ENCODE peak calls at places on chromosomes 1 and 21, in six cellular contexts. A, X, D, R, W and Y are unnamed samples. For H3K4me1, the result is how much of the 10 kb centered on the place peaks cover.

GRCh38 chr21:41510500-41510899 is 2.5 kb upstream of the TMPRSS2 start:
- DNase-seq in A (no peak), X (no peak), D (no peak), R (peak), W (no peak), Y (no peak)

GRCh38 chr1:183804382-183804781 is 538 bp upstream of the RGL1 start:
- DNase-seq in A (no peak), X (no peak), D (no peak), R (no peak), W (no peak), Y (no peak)

GRCh38 chr1:21681426-21681825 is 12.3 kb upstream of the RAP1GAP start:
- DNase-seq in A (no peak), X (no peak), D (no peak), R (no peak), W (no peak), Y (no peak)

GRCh38 chr1:116008651-116009380 is 32.5 kb downstream of the SLC22A15 start:
- DNase-seq in A (no peak), X (no peak), D (peak), R (no peak), W (no peak), Y (no peak)

GRCh38 chr1:43945898-43946243 is 879 bp upstream of the IPO13 start:
- DNase-seq in A (no peak), X (no peak), D (no peak), R (no peak), W (no peak), Y (no peak)

GRCh38 chr1:210446479-210446878 is 117.8 kb downstream of the HHAT start:
- DNase-seq in A (no peak), X (no peak), D (no peak), R (no peak), W (no peak), Y (no peak)

GRCh38 chr1:19918057-19918456 is 5.4 kb downstream of the PLA2G2E start:
- DNase-seq in A (peak), X (no peak), D (peak), R (peak), W (peak), Y (peak)

GRCh38 chr21:34511154-34511553 is 856 bp downstream of the KCNE1 start:
- DNase-seq in A (no peak), X (no peak), D (no peak), R (no peak), W (no peak), Y (no peak)

GRCh38 chr1:167876597-167877175 is 37.2 kb downstream of the ADCY10 start:
- DNase-seq in A (no peak), X (no peak), D (no peak), R (no peak), W (no peak), Y (no peak)

GRCh38 chr1:234004575-234004974 is 100.1 kb downstream of the SLC35F3 start:
- DNase-seq in A (no peak), X (no peak), D (no peak), R (no peak), W (no peak), Y (no peak)

GRCh38 chr21:15441999-15442398 is 287.8 kb upstream of the USP25 start:
- DNase-seq in A (no peak), X (no peak), D (no peak), R (no peak), W (no peak), Y (no peak)

GRCh38 chr1:21293537-21294265 is 3.4 kb upstream of the ECE1 start:
- DNase-seq in A (no peak), X (no peak), D (peak), R (no peak), W (no peak), Y (no peak)

GRCh38 chr1:181135815-181136737 is 47.6 kb downstream of the IER5 start:
- DNase-seq in A (no peak), X (no peak), D (no peak), R (no peak), W (no peak), Y (no peak)
- H3K4me1 ChIP-seq in A (under half), X (under half), D (under half), R (under half), W (under half), Y (under half)

DNA sequence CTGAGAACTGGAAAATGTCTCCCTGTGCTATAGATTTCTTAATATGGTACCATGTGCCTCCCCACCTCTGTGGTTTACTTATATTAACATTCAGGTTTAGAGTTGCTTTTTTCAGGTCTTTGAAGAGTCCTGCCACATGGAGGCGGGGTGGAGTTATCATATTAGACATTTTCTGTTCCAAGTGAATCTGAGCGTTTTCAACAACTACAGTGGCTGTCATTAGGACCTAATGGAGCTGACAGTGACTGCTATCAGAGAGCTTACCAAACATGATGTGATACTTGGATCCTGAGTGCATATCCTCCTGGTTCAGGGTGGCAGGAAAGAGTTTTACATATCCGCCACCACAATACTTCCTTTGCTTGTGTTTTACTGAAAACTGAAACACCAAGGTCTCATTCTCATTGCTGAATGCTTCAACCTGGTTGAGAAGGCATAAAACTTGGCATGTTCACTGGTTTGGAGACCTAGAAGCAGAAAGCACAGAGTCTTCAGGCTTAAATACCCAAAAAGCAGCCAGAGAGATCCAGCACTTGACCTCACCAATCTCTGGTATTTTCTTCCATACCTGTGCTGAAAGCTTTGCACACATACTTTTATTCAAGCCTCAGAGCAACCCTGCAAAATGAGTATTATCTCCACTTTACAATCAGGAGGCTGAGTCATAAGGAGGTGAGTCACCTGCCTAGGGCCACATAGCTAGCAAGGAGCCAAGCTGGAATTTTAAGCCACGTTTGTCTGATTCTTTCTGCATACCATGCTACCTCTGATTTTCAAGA is 47.4 kb upstream of the OSBPL9 start:
- DNase-seq in A (no peak), X (peak), D (peak), R (peak), W (no peak), Y (no peak)
- H3K4me3 ChIP-seq in A (no peak), X (no peak), D (no peak), R (no peak), W (no peak), Y (no peak)

GRCh38 chr1:4002741-4003140 is 102.7 kb upstream of the C1orf174 start:
- DNase-seq in A (peak), X (no peak), D (no peak), R (no peak), W (no peak), Y (peak)

GRCh38 chr1:4004635-4005430 is 104.8 kb upstream of the C1orf174 start:
- DNase-seq in A (peak), X (no peak), D (no peak), R (no peak), W (no peak), Y (no peak)

GRCh38 chr1:4005431-4005830 is 105.4 kb upstream of the C1orf174 start:
- DNase-seq in A (peak), X (no peak), D (no peak), R (no peak), W (no peak), Y (no peak)

GRCh38 chr1:4002061-4002521 is 102.0 kb upstream of the C1orf174 start:
- DNase-seq in A (peak), X (no peak), D (no peak), R (no peak), W (no peak), Y (no peak)

DNA sequence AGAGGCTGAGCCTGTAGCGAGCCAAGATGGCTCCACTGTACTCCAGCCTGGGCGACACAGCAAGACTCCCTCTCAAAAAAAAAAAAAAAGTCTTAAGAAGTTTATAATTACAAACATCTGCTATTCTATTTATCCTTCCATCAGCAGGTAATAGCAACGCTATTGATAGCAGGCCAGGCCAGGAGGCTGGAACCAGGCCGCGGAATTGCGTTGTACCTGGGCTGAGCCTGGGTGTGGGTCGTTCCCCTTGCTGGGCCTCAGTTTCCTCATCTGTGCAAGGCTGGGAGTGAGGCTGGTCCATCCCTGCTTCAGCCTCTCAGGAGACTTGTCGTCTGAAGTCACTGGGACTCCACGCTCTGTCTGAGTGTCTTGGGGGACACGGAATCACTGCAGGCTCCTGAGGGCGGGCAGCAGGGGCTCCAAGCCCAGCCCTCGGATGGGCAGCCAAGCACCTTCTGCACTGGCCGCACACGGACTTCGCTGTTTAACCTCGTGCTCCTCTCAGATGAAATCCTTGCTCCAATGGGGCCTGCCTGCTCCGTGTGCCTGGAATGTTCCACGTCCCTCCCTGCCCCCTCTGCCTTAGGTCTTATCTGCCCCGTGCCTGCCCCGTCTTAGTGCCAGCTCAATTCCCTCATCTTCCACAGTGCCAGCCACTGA is 103.9 kb upstream of the C1orf174 start:
- DNase-seq in A (peak), X (no peak), D (no peak), R (no peak), W (no peak), Y (no peak)
- H3K27ac ChIP-seq in A (no peak), X (no peak), D (no peak), R (no peak), W (no peak), Y (no peak)

DNA sequence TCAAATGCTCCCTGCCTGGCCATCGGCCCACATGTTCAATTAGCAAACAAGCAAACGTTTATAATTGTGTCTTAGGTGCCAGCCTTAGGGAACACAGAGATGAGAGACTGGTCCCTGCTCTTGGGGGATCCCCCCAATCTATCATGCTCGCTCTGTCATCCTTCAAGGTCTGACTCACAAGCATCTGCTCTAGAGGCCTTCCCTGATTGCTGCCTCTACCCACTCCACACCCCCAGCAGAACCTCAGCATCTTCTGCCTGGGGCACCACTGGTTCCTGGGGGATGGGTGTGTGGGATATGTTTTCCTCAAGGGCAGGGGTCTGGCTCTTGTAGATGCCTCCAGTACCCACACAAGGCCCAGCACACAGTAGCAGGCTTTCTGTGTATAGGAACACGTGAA is 2.1 kb upstream of the FGR start:
- DNase-seq in A (no peak), X (no peak), D (no peak), R (no peak), W (no peak), Y (no peak)
- H3K4me1 ChIP-seq in A (under half), X (under half), D (under half), R (under half), W (under half), Y (under half)